ENCODE peak calls at places on chromosomes 5 and 9, in ten cellular contexts. C is MCF 10A; X is gastrocnemius medialis; V is mesothelial cell of epicardium; Y is type B pancreatic cell; T is transverse colon; K is nephron progenitor cell; P is CD8-positive, alpha-beta T cell; A is choroid plexus epithelial cell; R is NB4. Q is an unnamed sample.

GRCh38 chr5:99621772-99622681 is 693.2 kb upstream of the CHD1 start:
- DNase-seq in C (no peak), X (no peak), V (no peak), Y (no peak), T (no peak), K (no peak), P (no peak), A (no peak), R (no peak), Q (no peak)

GRCh38 chr5:35050541-35051126 is 2.9 kb upstream of the AGXT2 start:
- DNase-seq in C (no peak), X (no peak), V (no peak), Y (no peak), T (no peak), K (no peak), P (no peak), A (no peak), R (no peak), Q (no peak)

GRCh38 chr9:126622872-126623271 is 9.1 kb downstream of the LMX1B start:
- DNase-seq in C (no peak), X (no peak), V (no peak), Y (no peak), T (no peak), K (no peak), P (no peak), A (no peak), R (no peak), Q (no peak)

GRCh38 chr9:76996700-76997099 is 22.8 kb upstream of the FOXB2 start:
- DNase-seq in C (peak), X (no peak), V (peak), Y (no peak), T (no peak), K (peak), P (no peak), A (peak), R (peak), Q (no peak)

GRCh38 chr9:36323926-36324325 is 65.7 kb upstream of the GNE start:
- DNase-seq in C (no peak), X (no peak), V (no peak), Y (no peak), T (no peak), K (no peak), P (no peak), A (no peak), R (no peak), Q (no peak)

GRCh38 chr5:84564311-84564710 is 179.6 kb upstream of the EDIL3 start:
- DNase-seq in C (no peak), X (no peak), V (no peak), Y (no peak), T (no peak), K (no peak), P (no peak), A (no peak), R (no peak), Q (no peak)

GRCh38 chr5:132474881-132475511 is 15.6 kb downstream of the IRF1 start:
- DNase-seq in C (no peak), X (no peak), V (no peak), Y (no peak), T (peak), K (no peak), P (no peak), A (no peak), R (no peak), Q (peak)

GRCh38 chr5:138968601-138969000 is 93.5 kb upstream of the LRRTM2 start:
- DNase-seq in C (no peak), X (no peak), V (no peak), Y (no peak), T (no peak), K (no peak), P (no peak), A (no peak), R (no peak), Q (no peak)

GRCh38 chr5:37840036-37840909 is at the start of gene GDNF:
- DNase-seq in C (no peak), X (no peak), V (no peak), Y (peak), T (peak), K (peak), P (no peak), A (peak), R (no peak), Q (no peak)

GRCh38 chr5:126139086-126139485 is 284.1 kb upstream of the GRAMD2B start:
- DNase-seq in C (no peak), X (no peak), V (no peak), Y (no peak), T (no peak), K (no peak), P (no peak), A (peak), R (no peak), Q (no peak)

GRCh38 chr9:17330097-17330496 is 195.3 kb downstream of the CNTLN start:
- DNase-seq in C (peak), X (no peak), V (no peak), Y (no peak), T (no peak), K (no peak), P (no peak), A (no peak), R (no peak), Q (no peak)

GRCh38 chr5:16983972-16984371 is 47.9 kb upstream of the MYO10 start:
- DNase-seq in C (no peak), X (no peak), V (no peak), Y (no peak), T (no peak), K (no peak), P (no peak), A (no peak), R (no peak), Q (no peak)

GRCh38 chr9:83062011-83062652 is 810 bp downstream of the RASEF start:
- DNase-seq in C (peak), X (no peak), V (no peak), Y (peak), T (peak), K (peak), P (no peak), A (peak), R (no peak), Q (no peak)

GRCh38 chr5:6556802-6557102 is 76.1 kb downstream of the NSUN2 start:
- DNase-seq in C (no peak), X (no peak), V (no peak), Y (peak), T (no peak), K (no peak), P (no peak), A (no peak), R (no peak), Q (no peak)
- TF ChIP-seq CTCF in C (no peak), X (no peak), V (no peak), Y (no peak), T (no peak), K (no peak), P (no peak), A (no peak), R (no peak), Q (no peak)

GRCh38 chr9:134294228-134295071 is 31.8 kb upstream of the RXRA start:
- DNase-seq in C (no peak), X (no peak), V (no peak), Y (no peak), T (peak), K (peak), P (no peak), A (peak), R (no peak), Q (no peak)
- TF ChIP-seq CTCF in C (no peak), X (no peak), V (no peak), Y (no peak), T (no peak), K (no peak), P (no peak), A (no peak), R (no peak), Q (no peak)

DNA sequence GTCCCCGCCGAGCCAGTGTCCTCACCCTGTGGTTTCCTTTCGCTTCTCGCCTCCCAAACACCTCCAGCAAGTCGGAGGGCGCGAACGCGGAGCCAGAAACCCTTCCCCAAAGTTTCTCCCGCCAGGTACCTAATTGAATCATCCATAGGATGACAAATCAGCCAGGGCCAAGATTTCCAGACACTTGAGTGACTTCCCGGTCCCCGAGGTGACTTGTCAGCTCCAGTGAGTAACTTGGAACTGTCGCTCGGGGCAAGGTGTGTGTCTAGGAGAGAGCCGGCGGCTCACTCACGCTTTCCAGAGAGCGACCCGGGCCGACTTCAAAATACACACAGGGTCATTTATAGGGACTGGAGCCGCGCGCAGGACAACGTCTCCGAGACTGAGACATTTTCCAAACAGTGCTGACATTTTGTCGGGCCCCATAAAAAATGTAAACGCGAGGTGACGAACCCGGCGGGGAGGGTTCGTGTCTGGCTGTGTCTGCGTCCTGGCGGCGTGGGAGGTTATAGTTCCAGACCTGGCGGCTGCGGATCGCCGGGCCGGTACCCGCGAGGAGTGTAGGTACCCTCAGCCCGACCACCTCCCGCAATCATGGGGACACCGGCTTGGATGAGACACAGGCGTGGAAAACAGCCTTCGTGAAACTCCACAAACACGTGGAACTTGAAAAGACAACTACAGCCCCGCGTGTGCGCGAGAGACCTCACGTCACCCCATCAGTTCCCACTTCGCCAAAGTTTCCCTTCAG is 1.4 kb downstream of the GLIS3 start:
- DNase-seq in C (peak), X (no peak), V (no peak), Y (no peak), T (peak), K (peak), P (no peak), A (peak), R (peak), Q (no peak)
- TF ChIP-seq CTCF in C (no peak), X (no peak), V (no peak), Y (peak), T (no peak), K (no peak), P (no peak), A (peak), R (no peak), Q (no peak)

GRCh38 chr5:134524826-134525686 is at the start of gene JADE2:
- DNase-seq in C (peak), X (peak), V (peak), Y (no peak), T (peak), K (peak), P (peak), A (peak), R (peak), Q (peak)
- TF ChIP-seq CTCF in C (no peak), X (no peak), V (no peak), Y (no peak), T (no peak), K (no peak), P (no peak), A (peak), R (no peak), Q (no peak)

GRCh38 chr9:133146746-133147411 is 16.8 kb downstream of the GBGT1 start:
- DNase-seq in C (no peak), X (no peak), V (no peak), Y (no peak), T (no peak), K (no peak), P (no peak), A (no peak), R (no peak), Q (no peak)
- TF ChIP-seq CTCF in C (no peak), X (no peak), V (no peak), Y (no peak), T (no peak), K (no peak), P (no peak), A (no peak), R (no peak), Q (no peak)

GRCh38 chr9:69542942-69543704 is 129.0 kb downstream of the APBA1 start:
- DNase-seq in C (no peak), X (no peak), V (no peak), Y (no peak), T (no peak), K (peak), P (no peak), A (peak), R (peak), Q (no peak)
- TF ChIP-seq CTCF in C (no peak), X (no peak), V (no peak), Y (no peak), T (no peak), K (no peak), P (no peak), A (no peak), R (no peak), Q (no peak)

GRCh38 chr5:151107084-151107483 is 26.2 kb upstream of the TNIP1 start:
- DNase-seq in C (no peak), X (no peak), V (no peak), Y (no peak), T (peak), K (no peak), P (no peak), A (no peak), R (no peak), Q (no peak)

GRCh38 chr5:151106073-151106472 is 25.2 kb upstream of the TNIP1 start:
- DNase-seq in C (no peak), X (no peak), V (no peak), Y (no peak), T (no peak), K (no peak), P (no peak), A (no peak), R (no peak), Q (no peak)

GRCh38 chr5:151106509-151106908 is 25.7 kb upstream of the TNIP1 start:
- DNase-seq in C (no peak), X (no peak), V (no peak), Y (no peak), T (no peak), K (no peak), P (no peak), A (no peak), R (no peak), Q (no peak)

GRCh38 chr5:151108566-151108965 is 27.7 kb upstream of the TNIP1 start:
- DNase-seq in C (peak), X (no peak), V (no peak), Y (no peak), T (no peak), K (no peak), P (no peak), A (no peak), R (no peak), Q (no peak)

DNA sequence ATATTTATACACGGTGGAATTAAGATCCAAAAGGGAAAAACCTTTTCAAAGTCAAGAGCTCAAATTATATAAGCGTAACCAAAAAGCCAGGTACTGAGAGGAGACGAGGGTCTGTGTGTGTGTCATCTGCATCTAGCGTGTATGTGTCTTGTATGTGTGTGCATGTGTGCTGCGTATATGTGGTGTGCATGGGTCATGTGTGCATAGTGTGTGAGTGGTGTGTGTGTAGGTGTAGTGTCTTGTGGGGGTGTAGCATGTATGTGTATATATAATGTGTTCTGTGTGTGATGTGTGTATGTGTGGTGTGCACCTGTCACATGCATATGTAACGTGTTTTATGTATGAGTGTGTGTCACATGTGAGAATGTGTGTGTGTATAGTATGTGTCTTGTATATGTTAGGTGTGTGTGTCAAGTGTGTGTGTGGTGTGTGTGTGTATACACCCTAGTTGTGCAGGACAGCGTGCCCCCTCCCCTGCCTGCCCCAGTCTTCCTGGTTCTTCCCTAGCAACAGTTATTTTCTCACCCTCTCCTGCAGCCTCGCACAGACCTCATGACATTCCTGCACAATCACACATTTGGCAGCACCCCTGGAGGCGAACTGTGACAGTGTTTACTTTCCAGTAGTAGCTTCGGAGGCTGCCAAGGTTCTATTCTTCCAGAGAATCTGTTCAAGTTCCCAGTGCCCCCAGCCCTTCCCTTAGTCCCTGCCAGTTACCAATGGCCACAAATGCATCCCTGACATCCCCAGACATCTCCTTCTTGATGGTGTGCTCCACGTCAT is 27.1 kb upstream of the TNIP1 start:
- DNase-seq in C (peak), X (no peak), V (no peak), Y (no peak), T (peak), K (no peak), P (no peak), A (peak), R (no peak), Q (no peak)
- TF ChIP-seq CTCF in C (no peak), X (no peak), V (no peak), Y (no peak), T (no peak), K (no peak), P (no peak), A (peak), R (no peak), Q (no peak)

GRCh38 chr9:128788445-128788844 is 1.4 kb downstream of the TBC1D13 start:
- DNase-seq in C (no peak), X (no peak), V (no peak), Y (no peak), T (no peak), K (no peak), P (no peak), A (no peak), R (no peak), Q (no peak)

GRCh38 chr9:128790536-128790935 is 3.5 kb downstream of the TBC1D13 start:
- DNase-seq in C (no peak), X (no peak), V (no peak), Y (no peak), T (no peak), K (no peak), P (no peak), A (no peak), R (no peak), Q (no peak)

GRCh38 chr9:128785427-128785826 is 1.6 kb upstream of the TBC1D13 start:
- DNase-seq in C (no peak), X (no peak), V (no peak), Y (no peak), T (no peak), K (no peak), P (no peak), A (no peak), R (no peak), Q (no peak)

GRCh38 chr9:128787583-128788156 is 617 bp downstream of the TBC1D13 start:
- DNase-seq in C (peak), X (no peak), V (no peak), Y (no peak), T (peak), K (peak), P (no peak), A (peak), R (peak), Q (no peak)

DNA sequence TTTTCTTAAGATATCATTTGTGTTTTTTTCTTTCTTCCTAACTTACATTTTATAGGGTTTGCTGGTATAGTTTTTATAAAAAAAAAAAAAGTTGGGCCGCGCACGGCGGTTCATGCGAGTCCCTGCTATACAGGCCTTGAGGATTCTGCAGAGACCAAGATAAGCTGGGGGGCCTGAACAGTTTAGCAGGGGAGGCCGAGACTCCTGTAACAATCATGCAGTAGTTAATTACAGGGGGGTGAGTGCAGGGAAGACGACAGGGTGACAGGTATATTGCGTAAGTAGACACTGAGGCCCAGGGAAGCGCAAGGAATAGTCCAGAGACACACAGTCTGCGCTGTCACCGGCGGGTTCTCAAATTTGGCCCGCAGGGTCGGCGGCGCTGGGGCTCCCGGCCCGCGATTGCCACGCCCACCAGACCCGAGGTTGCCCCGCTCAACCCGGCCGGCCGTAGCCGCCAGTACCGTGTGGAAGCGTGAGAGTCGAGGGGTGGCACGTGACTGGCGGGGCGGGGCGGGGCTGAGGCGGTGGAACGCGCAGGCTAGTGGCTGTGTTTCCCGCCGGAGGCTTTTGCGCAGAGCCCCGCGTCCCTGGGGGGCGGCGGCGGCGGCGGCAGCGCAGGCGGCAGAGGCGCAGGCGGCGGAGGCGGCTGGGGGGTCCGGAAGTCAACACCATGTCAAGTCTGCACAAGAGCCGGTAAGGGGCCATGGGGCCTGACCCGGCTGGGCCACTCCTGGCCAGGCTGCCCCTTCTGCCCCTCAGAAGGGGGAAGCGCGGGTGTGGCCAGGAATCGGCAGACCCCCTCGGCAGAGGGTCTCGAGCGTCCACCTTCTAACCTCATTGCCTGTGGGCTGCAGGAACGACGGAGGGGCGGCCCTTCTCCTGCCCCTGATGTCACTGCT is at the start of gene TBC1D13:
- DNase-seq in C (peak), X (peak), V (peak), Y (peak), T (peak), K (peak), P (peak), A (peak), R (peak), Q (peak)
- TF ChIP-seq CTCF in C (no peak), X (no peak), V (no peak), Y (no peak), T (no peak), K (no peak), P (no peak), A (no peak), R (no peak), Q (no peak)

DNA sequence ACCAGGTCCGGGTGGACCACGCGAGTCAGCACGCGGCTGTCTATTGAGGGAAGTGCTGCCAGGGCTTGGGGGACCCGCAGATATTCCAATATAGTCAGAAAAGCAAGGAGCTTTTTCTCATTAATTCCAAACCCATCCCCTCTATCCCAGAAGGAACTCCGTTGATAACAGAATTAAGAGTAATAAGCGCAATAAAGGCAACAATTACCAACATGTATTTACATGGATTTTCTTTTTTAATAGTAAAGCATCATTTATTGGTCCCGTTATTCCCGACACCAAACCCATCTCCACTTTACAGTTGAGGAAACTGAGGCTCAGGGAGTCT is 7.7 kb downstream of the PHF19 start:
- DNase-seq in C (no peak), X (no peak), V (no peak), Y (no peak), T (no peak), K (no peak), P (no peak), A (no peak), R (no peak), Q (no peak)
- TF ChIP-seq CTCF in C (no peak), X (no peak), V (no peak), Y (no peak), T (no peak), K (peak), P (no peak), A (no peak), R (no peak), Q (peak)

Q was measured in natural killer cell.